ENCODE peak calls at places on chromosomes 1 and 21, in seven cellular contexts. H is ovary, B is tibial nerve, N is body of pancreas, O is iPS DF 6.9, J is mesenchymal stem cell, S is pancreas. C is an unnamed sample. For H3K36me3, the result is how much of the 10 kb centered on the place peaks cover.

GRCh38 chr1:163395767-163396166 is 74.0 kb downstream of the NUF2 start:
- DNase-seq in H (no peak), O (no peak), J (no peak), B (no peak), S (no peak), N (no peak), C (no peak)

GRCh38 chr1:17046043-17046657 is 7.7 kb downstream of the SDHB start:
- DNase-seq in J (peak), N (no peak), O (no peak), S (no peak), H (no peak), B (no peak), C (no peak)

GRCh38 chr1:10900265-10900651 is 103.8 kb upstream of the CASZ1 start:
- DNase-seq in B (no peak), S (no peak), H (no peak), N (no peak), O (no peak), J (no peak), C (peak)

GRCh38 chr21:42365770-42366169 is 565 bp downstream of the TFF1 start:
- DNase-seq in H (no peak), J (no peak), S (no peak), O (no peak), N (no peak), B (no peak), C (no peak)

GRCh38 chr1:152034654-152035405 is 2.0 kb downstream of the S100A11 start:
- DNase-seq in O (no peak), N (peak), J (peak), H (no peak), S (peak), B (peak), C (no peak)

GRCh38 chr1:180195916-180196315 is 34.1 kb upstream of the LHX4 start:
- DNase-seq in B (no peak), J (no peak), S (no peak), N (no peak), H (no peak), O (no peak), C (no peak)

GRCh38 chr1:91884459-91885290 is 1.3 kb downstream of the TGFBR3 start:
- DNase-seq in O (no peak), B (no peak), N (peak), H (peak), J (peak), S (peak), C (peak)

GRCh38 chr1:13730751-13731482 is 30.9 kb downstream of the PRDM2 start:
- DNase-seq in H (no peak), S (no peak), J (no peak), O (no peak), N (peak), B (peak), C (peak)

GRCh38 chr1:205578780-205579571 is 52.8 kb downstream of the ELK4 start:
- DNase-seq in H (no peak), S (peak), O (no peak), B (no peak), N (no peak), J (no peak), C (no peak)

GRCh38 chr1:214029796-214030195 is 42.0 kb downstream of the PROX1 start:
- DNase-seq in S (no peak), B (no peak), J (no peak), O (no peak), N (no peak), H (no peak), C (no peak)

GRCh38 chr1:225653463-225654276 is 747 bp upstream of the ENAH start:
- DNase-seq in B (peak), J (peak), S (peak), O (no peak), H (peak), N (peak), C (peak)

GRCh38 chr1:230408971-230409370 is 17.2 kb downstream of the PGBD5 start:
- DNase-seq in J (no peak), S (no peak), N (no peak), B (no peak), O (no peak), H (no peak), C (no peak)

GRCh38 chr1:76425843-76426145 is 351.2 kb downstream of the ST6GALNAC3 start:
- DNase-seq in O (no peak), B (no peak), N (no peak), J (peak), H (no peak), S (no peak), C (no peak)

GRCh38 chr1:11337536-11338350 is 64.7 kb downstream of the UBIAD1 start:
- DNase-seq in B (peak), O (no peak), N (peak), S (peak), J (no peak), H (peak), C (peak)

GRCh38 chr1:64172458-64172983 is 30.9 kb upstream of the UBE2U start:
- DNase-seq in N (no peak), O (no peak), H (no peak), B (no peak), J (peak), S (no peak), C (no peak)

GRCh38 chr1:67393737-67394136 is 36.5 kb downstream of the SERBP1 start:
- DNase-seq in B (no peak), S (no peak), O (no peak), H (no peak), J (no peak), N (no peak), C (no peak)

DNA sequence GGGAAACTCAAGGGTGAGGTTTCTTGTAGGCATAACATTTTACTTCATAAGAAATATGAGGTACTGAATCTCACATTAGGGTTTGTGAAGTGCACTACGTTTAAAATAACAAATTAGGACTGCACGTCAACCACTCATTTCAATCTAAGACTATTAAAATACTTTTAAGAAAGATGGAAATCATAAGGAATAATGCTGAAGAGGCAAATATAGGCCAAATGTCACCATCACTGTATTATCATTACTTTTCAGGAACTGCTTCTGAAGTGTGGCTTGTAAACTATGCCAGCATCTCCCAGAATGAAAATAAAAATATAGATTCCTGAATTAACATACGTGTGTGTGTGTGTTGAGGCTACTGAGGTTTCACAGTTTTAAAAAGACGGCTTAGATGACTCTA is 56.8 kb downstream of the INTS7 start:
- DNase-seq in H (no peak), O (no peak), N (no peak), B (no peak), S (no peak), J (no peak), C (no peak)
- H3K36me3 ChIP-seq in H (under half), O (under half), N (under half), B (under half), S (under half), J (half or more), C (half or more)

GRCh38 chr1:236010443-236010842 is 54.4 kb downstream of the NID1 start:
- DNase-seq in J (peak), N (no peak), O (no peak), S (no peak), H (no peak), B (no peak), C (no peak)
- H3K27ac ChIP-seq in J (no peak), N (no peak), O (no peak), S (no peak), H (peak), B (peak), C (peak)

DNA sequence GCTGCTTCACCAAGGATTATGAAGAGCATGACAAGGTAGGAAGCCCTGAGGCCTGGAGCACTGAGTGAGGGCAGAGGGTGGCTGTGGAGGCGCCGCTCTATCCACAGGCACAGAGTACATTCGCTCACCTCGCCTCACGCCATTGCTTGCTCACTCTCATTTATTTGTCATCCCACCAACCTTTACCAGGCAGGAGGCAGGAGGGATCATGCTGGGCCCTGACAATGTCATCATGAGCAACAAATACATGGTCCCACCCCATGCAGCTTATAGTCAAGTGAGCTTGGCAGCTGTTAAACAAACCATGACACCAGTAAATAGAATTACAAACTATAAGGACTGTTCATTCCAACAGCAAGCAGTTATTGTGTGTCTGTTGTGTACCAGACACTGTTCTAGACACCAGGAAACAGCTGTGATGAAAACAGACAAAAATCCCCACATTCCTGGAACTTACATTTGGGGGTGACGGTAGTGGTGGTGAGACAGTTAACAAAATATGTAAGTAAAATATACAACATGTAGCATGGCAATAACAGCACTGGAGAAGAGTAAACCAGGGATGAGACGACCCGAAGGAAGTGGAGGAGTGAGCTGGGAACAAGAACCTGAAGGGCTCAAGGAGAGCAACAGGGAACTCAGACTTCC is 6.9 kb downstream of the CSF1 start:
- DNase-seq in N (no peak), J (peak), B (no peak), S (no peak), H (no peak), O (no peak), C (no peak)
- H3K36me3 ChIP-seq in N (under half), J (half or more), B (half or more), S (under half), H (under half), O (under half), C (under half)

DNA sequence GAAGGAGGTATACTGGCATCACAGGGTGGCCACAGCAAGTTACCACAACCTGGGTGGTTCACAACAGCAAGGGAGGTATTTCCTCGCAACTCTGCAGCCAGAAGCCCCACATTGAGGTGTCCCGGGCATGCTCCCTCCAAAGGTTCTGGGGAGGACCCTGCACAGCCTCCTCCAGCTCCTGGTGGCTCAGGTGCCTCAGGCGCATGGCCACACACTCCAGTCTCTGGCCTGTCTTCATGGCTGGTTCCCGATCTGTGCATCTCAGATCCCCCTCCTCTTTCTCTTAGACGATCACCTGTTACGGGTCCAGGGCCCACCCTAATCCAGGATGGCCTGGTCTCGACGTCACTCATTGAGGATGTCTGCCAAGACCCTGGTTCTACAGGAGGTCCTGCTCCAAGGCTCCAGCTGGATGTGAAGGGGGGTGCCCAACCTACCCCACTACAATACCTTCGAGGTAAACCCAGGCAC is 6.7 kb upstream of the ARF1 start:
- DNase-seq in O (no peak), H (peak), B (no peak), J (no peak), S (no peak), N (no peak), C (no peak)
- H3K27ac ChIP-seq in O (no peak), H (no peak), B (no peak), J (no peak), S (no peak), N (no peak), C (no peak)

GRCh38 chr1:100089082-100089481 is 43.6 kb downstream of the SASS6 start:
- DNase-seq in H (no peak), N (no peak), B (no peak), J (no peak), S (no peak), O (no peak), C (no peak)

GRCh38 chr1:100087396-100087795 is 45.3 kb downstream of the SASS6 start:
- DNase-seq in B (no peak), O (no peak), S (no peak), H (no peak), J (no peak), N (no peak), C (no peak)

GRCh38 chr1:100090471-100090870 is 42.3 kb downstream of the SASS6 start:
- DNase-seq in N (no peak), J (no peak), S (no peak), H (no peak), B (no peak), O (no peak), C (no peak)
- H3K36me3 ChIP-seq in N (under half), J (under half), S (under half), H (under half), B (under half), O (under half), C (under half)

GRCh38 chr1:209657918-209658317 is 5.7 kb upstream of the LAMB3 start:
- DNase-seq in S (no peak), H (no peak), J (no peak), O (no peak), N (no peak), B (no peak), C (no peak)
- H3K27ac ChIP-seq in S (no peak), H (no peak), J (no peak), O (no peak), N (no peak), B (no peak), C (no peak)

DNA sequence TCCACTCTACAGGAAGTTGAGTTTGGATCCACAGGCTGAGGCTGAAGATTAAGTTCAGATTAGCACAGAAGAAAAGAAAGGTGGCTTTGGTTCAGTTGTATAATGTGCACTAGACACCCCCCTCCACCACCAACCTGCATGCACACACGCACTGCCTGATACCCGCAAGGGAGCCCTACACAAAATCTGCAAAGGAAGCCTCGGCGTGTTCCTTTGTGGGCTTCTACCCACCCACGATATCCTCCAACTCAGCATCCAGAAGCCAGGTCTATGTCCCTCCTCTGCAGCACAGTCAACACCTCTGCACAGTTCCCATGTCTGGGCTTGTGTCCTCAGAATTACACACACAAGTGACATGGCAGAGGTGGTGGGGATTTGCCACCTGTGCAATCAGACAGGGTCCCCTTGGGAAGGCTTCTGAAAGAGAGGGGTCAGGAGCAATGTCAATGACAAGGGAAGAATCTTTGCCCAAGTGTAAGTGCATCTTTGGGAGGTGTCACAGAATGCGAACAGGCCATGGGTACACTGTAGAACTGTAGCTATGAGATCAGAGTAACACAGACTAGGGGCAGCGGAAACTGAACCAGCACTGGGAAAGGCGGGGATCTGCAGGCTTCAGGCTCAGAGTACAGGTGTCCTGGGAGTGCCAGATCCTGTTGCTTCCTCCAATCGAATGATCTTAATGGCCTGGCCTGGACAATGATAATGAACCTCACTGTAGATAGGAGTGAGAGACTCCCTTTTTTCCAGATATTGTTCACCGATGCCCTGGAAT is 148.6 kb upstream of the ETV3 start:
- DNase-seq in O (no peak), H (no peak), N (no peak), S (no peak), J (no peak), B (no peak), C (no peak)
- H3K36me3 ChIP-seq in O (under half), H (under half), N (under half), S (under half), J (under half), B (under half), C (under half)